ENCODE peak calls at places on chromosomes 5 and 9, in four cellular contexts. N is WERI-Rb-1; U is activated CD4-positive, alpha-beta T cell treated with anti-CD3 and anti-CD28 coated beads for 4 hours; V is K562. F is an unnamed sample.
A peak's percentile ranks its signal among the peaks of the same experiment; 100 is the strongest.

GRCh38 chr9:129994947-129995346 is 48.0 kb downstream of the FNBP1 start:
- DNase-seq in U (no peak), N (no peak), V (no peak), F (no peak)

GRCh38 chr9:21994996-21995651 is 533 bp downstream of the CDKN2B-AS1 start:
- DNase-seq in V (no peak), U (peak; percentile 76), N (peak; percentile 74), F (no peak)

GRCh38 chr5:80212171-80212667 is 43.6 kb downstream of the SERINC5 start:
- DNase-seq in U (no peak), V (no peak), N (no peak), F (no peak)

GRCh38 chr9:134360897-134361296 is 34.6 kb downstream of the RXRA start:
- DNase-seq in N (no peak), V (no peak), U (no peak), F (no peak)

GRCh38 chr5:565782-566445 is 41.7 kb upstream of the SLC9A3 start:
- DNase-seq in N (peak; percentile 66), U (no peak), V (no peak), F (no peak)

GRCh38 chr9:104903609-104904008 is 24.3 kb downstream of the ABCA1 start:
- DNase-seq in V (no peak), N (no peak), U (no peak), F (no peak)

GRCh38 chr5:125402787-125403186 is 656.3 kb upstream of the ZNF608 start:
- DNase-seq in U (no peak), V (no peak), N (no peak), F (no peak)

GRCh38 chr9:123960366-123960765 is 30.4 kb upstream of the DENND1A start:
- DNase-seq in V (peak; percentile 32), U (no peak), N (no peak), F (no peak)

F was measured in NCI-H524 treated with DMSO at 0.1 percent for 48 hours.